ENCODE peak calls at places on chromosome 15, in four cellular contexts. One of them, this sample, is unnamed.

GRCh38 chr15:85380860-85381535 is 595 bp downstream of the AKAP13 start:
- DNase-seq in LNCaP clone FGC: no peak
- DNase-seq in central memory CD4-positive, alpha-beta T cell: peak
- DNase-seq in NCI-H1417: no peak
- DNase-seq in this sample: peak

GRCh38 chr15:65752151-65752700 is 39.9 kb downstream of the DENND4A start:
- DNase-seq in NCI-H1417: no peak
- DNase-seq in LNCaP clone FGC: no peak
- DNase-seq in central memory CD4-positive, alpha-beta T cell: no peak
- DNase-seq in this sample: no peak

GRCh38 chr15:75452968-75453702 is 1.6 kb upstream of the SIN3A start:
- DNase-seq in LNCaP clone FGC: no peak
- DNase-seq in NCI-H1417: no peak
- DNase-seq in central memory CD4-positive, alpha-beta T cell: peak
- DNase-seq in this sample: no peak

GRCh38 chr15:76340198-76340801 is 3.7 kb downstream of the ISL2 start:
- DNase-seq in LNCaP clone FGC: no peak
- DNase-seq in NCI-H1417: peak
- DNase-seq in central memory CD4-positive, alpha-beta T cell: no peak
- DNase-seq in this sample: peak

GRCh38 chr15:64949383-64950141 is 37.9 kb downstream of the ANKDD1A start:
- DNase-seq in LNCaP clone FGC: no peak
- DNase-seq in NCI-H1417: no peak
- DNase-seq in central memory CD4-positive, alpha-beta T cell: no peak
- DNase-seq in this sample: no peak

GRCh38 chr15:31513178-31513577 is 186.5 kb downstream of the KLF13 start:
- DNase-seq in LNCaP clone FGC: no peak
- DNase-seq in central memory CD4-positive, alpha-beta T cell: no peak
- DNase-seq in NCI-H1417: no peak
- DNase-seq in this sample: no peak

GRCh38 chr15:93028111-93028631 is 60.8 kb downstream of the RGMA start:
- DNase-seq in central memory CD4-positive, alpha-beta T cell: no peak
- DNase-seq in LNCaP clone FGC: no peak
- DNase-seq in NCI-H1417: no peak
- DNase-seq in this sample: no peak

GRCh38 chr15:31387483-31388118 is 61.0 kb downstream of the KLF13 start:
- DNase-seq in LNCaP clone FGC: peak
- DNase-seq in central memory CD4-positive, alpha-beta T cell: peak
- DNase-seq in NCI-H1417: peak
- DNase-seq in this sample: no peak

GRCh38 chr15:60721706-60722105 is 242.8 kb upstream of the ICE2 start:
- DNase-seq in central memory CD4-positive, alpha-beta T cell: no peak
- DNase-seq in LNCaP clone FGC: no peak
- DNase-seq in NCI-H1417: no peak
- DNase-seq in this sample: no peak

GRCh38 chr15:39188314-39188713 is 392.6 kb upstream of the THBS1 start:
- DNase-seq in central memory CD4-positive, alpha-beta T cell: no peak
- DNase-seq in LNCaP clone FGC: no peak
- DNase-seq in NCI-H1417: no peak
- DNase-seq in this sample: no peak

GRCh38 chr15:71804695-71805470 is 5.5 kb upstream of the NR2E3 start:
- DNase-seq in central memory CD4-positive, alpha-beta T cell: no peak
- DNase-seq in LNCaP clone FGC: no peak
- DNase-seq in NCI-H1417: peak
- DNase-seq in this sample: no peak

GRCh38 chr15:73841756-73842590 is 31.4 kb upstream of the TBC1D21 start:
- DNase-seq in central memory CD4-positive, alpha-beta T cell: no peak
- DNase-seq in LNCaP clone FGC: no peak
- DNase-seq in NCI-H1417: no peak
- DNase-seq in this sample: no peak

GRCh38 chr15:68578960-68579935 is at the start of gene CORO2B:
- DNase-seq in central memory CD4-positive, alpha-beta T cell: no peak
- DNase-seq in LNCaP clone FGC: no peak
- DNase-seq in NCI-H1417: peak
- DNase-seq in this sample: no peak

GRCh38 chr15:39388118-39388517 is 192.8 kb upstream of the THBS1 start:
- DNase-seq in NCI-H1417: no peak
- DNase-seq in LNCaP clone FGC: no peak
- DNase-seq in central memory CD4-positive, alpha-beta T cell: no peak
- DNase-seq in this sample: no peak

GRCh38 chr15:99016680-99017321 is 9.2 kb upstream of the PGPEP1L start:
- DNase-seq in central memory CD4-positive, alpha-beta T cell: no peak
- DNase-seq in LNCaP clone FGC: no peak
- DNase-seq in NCI-H1417: no peak
- DNase-seq in this sample: peak

GRCh38 chr15:77171568-77171967 is 100.7 kb upstream of the TSPAN3 start:
- DNase-seq in LNCaP clone FGC: no peak
- DNase-seq in central memory CD4-positive, alpha-beta T cell: no peak
- DNase-seq in NCI-H1417: no peak
- DNase-seq in this sample: no peak

GRCh38 chr15:64877435-64877834 is 34.3 kb upstream of the ANKDD1A start:
- DNase-seq in central memory CD4-positive, alpha-beta T cell: no peak
- DNase-seq in LNCaP clone FGC: peak
- DNase-seq in NCI-H1417: no peak
- DNase-seq in this sample: no peak

GRCh38 chr15:96121521-96121920 is 209.0 kb upstream of the NR2F2 start:
- DNase-seq in LNCaP clone FGC: no peak
- DNase-seq in NCI-H1417: no peak
- DNase-seq in central memory CD4-positive, alpha-beta T cell: no peak
- DNase-seq in this sample: no peak